ENCODE peak calls at places on chromosomes 6 and 20, in ten cellular contexts. One of them, this sample, is unnamed.

GRCh38 chr6:43213431-43213830 is 15.8 kb downstream of the DNPH1 start:
- DNase-seq in psoas muscle: no peak
- DNase-seq in left ventricle myocardium inferior: no peak
- DNase-seq in GM23338: no peak
- DNase-seq in bronchial epithelial cell: no peak
- DNase-seq in right cardiac atrium: no peak
- DNase-seq in upper lobe of right lung: peak; percentile 40
- DNase-seq in foreskin fibroblast: no peak
- DNase-seq in Panc1: no peak
- DNase-seq in SJSA1: no peak
- DNase-seq in this sample: no peak

GRCh38 chr6:17900011-17900410 is 87.4 kb downstream of the KIF13A start:
- DNase-seq in bronchial epithelial cell: no peak
- DNase-seq in left ventricle myocardium inferior: no peak
- DNase-seq in GM23338: no peak
- DNase-seq in right cardiac atrium: no peak
- DNase-seq in Panc1: no peak
- DNase-seq in foreskin fibroblast: no peak
- DNase-seq in SJSA1: no peak
- DNase-seq in upper lobe of right lung: no peak
- DNase-seq in psoas muscle: no peak
- DNase-seq in this sample: no peak

GRCh38 chr20:36121981-36122930 is 32.3 kb upstream of the EPB41L1 start:
- DNase-seq in left ventricle myocardium inferior: no peak
- DNase-seq in psoas muscle: no peak
- DNase-seq in bronchial epithelial cell: peak; percentile 80
- DNase-seq in SJSA1: no peak
- DNase-seq in foreskin fibroblast: no peak
- DNase-seq in Panc1: no peak
- DNase-seq in GM23338: peak; percentile 28
- DNase-seq in right cardiac atrium: no peak
- DNase-seq in upper lobe of right lung: peak; percentile 90
- DNase-seq in this sample: no peak

GRCh38 chr6:135411339-135411738 is 86.2 kb downstream of the AHI1 start:
- DNase-seq in upper lobe of right lung: no peak
- DNase-seq in right cardiac atrium: no peak
- DNase-seq in SJSA1: no peak
- DNase-seq in GM23338: no peak
- DNase-seq in Panc1: no peak
- DNase-seq in foreskin fibroblast: peak; percentile 10
- DNase-seq in psoas muscle: no peak
- DNase-seq in left ventricle myocardium inferior: no peak
- DNase-seq in bronchial epithelial cell: peak; percentile 21
- DNase-seq in this sample: peak; percentile 36

GRCh38 chr6:48611332-48611731 is 500.3 kb upstream of the PTCHD4 start:
- DNase-seq in psoas muscle: no peak
- DNase-seq in bronchial epithelial cell: no peak
- DNase-seq in SJSA1: no peak
- DNase-seq in foreskin fibroblast: peak; percentile 32
- DNase-seq in GM23338: no peak
- DNase-seq in left ventricle myocardium inferior: no peak
- DNase-seq in Panc1: no peak
- DNase-seq in upper lobe of right lung: no peak
- DNase-seq in right cardiac atrium: no peak
- DNase-seq in this sample: no peak

GRCh38 chr6:331622-332521 is 39.6 kb downstream of the DUSP22 start:
- DNase-seq in psoas muscle: no peak
- DNase-seq in foreskin fibroblast: no peak
- DNase-seq in bronchial epithelial cell: no peak
- DNase-seq in left ventricle myocardium inferior: no peak
- DNase-seq in GM23338: no peak
- DNase-seq in upper lobe of right lung: peak; percentile 64
- DNase-seq in Panc1: no peak
- DNase-seq in SJSA1: no peak
- DNase-seq in right cardiac atrium: no peak
- DNase-seq in this sample: no peak

GRCh38 chr6:2658788-2659187 is 91.9 kb downstream of the MYLK4 start:
- DNase-seq in bronchial epithelial cell: peak; percentile 97
- DNase-seq in Panc1: no peak
- DNase-seq in left ventricle myocardium inferior: no peak
- DNase-seq in upper lobe of right lung: no peak
- DNase-seq in SJSA1: no peak
- DNase-seq in psoas muscle: no peak
- DNase-seq in GM23338: no peak
- DNase-seq in foreskin fibroblast: no peak
- DNase-seq in right cardiac atrium: no peak
- DNase-seq in this sample: no peak

GRCh38 chr6:148087659-148088058 is 255.0 kb upstream of the SASH1 start:
- DNase-seq in Panc1: no peak
- DNase-seq in left ventricle myocardium inferior: no peak
- DNase-seq in upper lobe of right lung: no peak
- DNase-seq in bronchial epithelial cell: no peak
- DNase-seq in GM23338: no peak
- DNase-seq in SJSA1: no peak
- DNase-seq in foreskin fibroblast: no peak
- DNase-seq in right cardiac atrium: no peak
- DNase-seq in psoas muscle: no peak
- DNase-seq in this sample: no peak

DNA sequence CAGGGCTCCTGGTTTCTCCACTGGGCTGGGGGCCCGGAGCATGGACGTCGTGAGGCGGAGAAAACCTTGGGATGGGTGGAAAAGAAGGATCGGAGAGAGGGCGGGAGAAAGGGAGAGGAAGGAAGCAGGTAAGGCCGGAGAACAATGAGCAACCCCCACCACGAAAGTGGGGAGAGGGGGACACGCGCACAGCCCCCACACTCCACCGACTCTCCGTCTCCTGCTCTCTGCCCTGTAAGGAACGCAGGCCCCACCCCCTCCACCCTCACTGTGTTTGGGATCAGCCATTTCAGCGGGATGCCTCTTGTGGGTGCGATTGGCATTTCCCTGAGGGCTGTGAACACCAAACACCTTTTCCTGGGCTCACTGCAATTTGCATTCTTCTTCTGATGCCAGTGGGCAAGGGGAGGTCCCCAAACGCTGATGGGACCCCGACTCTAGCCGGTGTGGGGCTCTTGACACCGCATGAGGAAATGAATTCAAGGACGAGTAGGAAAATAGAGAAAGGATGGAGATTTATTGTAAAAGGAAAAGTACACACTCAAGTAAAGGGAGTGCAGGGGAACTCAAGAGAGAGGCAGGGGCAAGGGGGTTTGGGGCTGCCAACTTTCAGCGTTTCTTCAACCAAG is 13.0 kb upstream of the RAET1L start:
- DNase-seq in left ventricle myocardium inferior: no peak
- DNase-seq in right cardiac atrium: no peak
- DNase-seq in foreskin fibroblast: peak; percentile 20
- DNase-seq in GM23338: peak; percentile 63
- DNase-seq in bronchial epithelial cell: peak; percentile 27
- DNase-seq in psoas muscle: no peak
- DNase-seq in Panc1: no peak
- DNase-seq in upper lobe of right lung: no peak
- DNase-seq in SJSA1: no peak
- DNase-seq in this sample: no peak
- H3K4me3 ChIP-seq in left ventricle myocardium inferior: peak overlapping the region; percentile 49
- H3K4me3 ChIP-seq in right cardiac atrium: no peak overlapping the region
- H3K4me3 ChIP-seq in foreskin fibroblast: no peak overlapping the region
- H3K4me3 ChIP-seq in GM23338: peak overlapping the region; percentile 64
- H3K4me3 ChIP-seq in bronchial epithelial cell: no peak overlapping the region
- H3K4me3 ChIP-seq in psoas muscle: peak overlapping the region; percentile 41
- H3K4me3 ChIP-seq in Panc1: peak overlapping the region; percentile 23
- H3K4me3 ChIP-seq in upper lobe of right lung: no peak overlapping the region
- H3K4me3 ChIP-seq in SJSA1: no peak overlapping the region
- H3K4me3 ChIP-seq in this sample: no peak overlapping the region

GRCh38 chr6:98843274-98844243 is 9.2 kb downstream of the POU3F2 start:
- DNase-seq in foreskin fibroblast: no peak
- DNase-seq in bronchial epithelial cell: no peak
- DNase-seq in SJSA1: no peak
- DNase-seq in GM23338: peak; percentile 67
- DNase-seq in right cardiac atrium: no peak
- DNase-seq in upper lobe of right lung: no peak
- DNase-seq in psoas muscle: no peak
- DNase-seq in Panc1: no peak
- DNase-seq in left ventricle myocardium inferior: no peak
- DNase-seq in this sample: no peak

GRCh38 chr6:98842489-98843180 is 8.3 kb downstream of the POU3F2 start:
- DNase-seq in Panc1: no peak
- DNase-seq in right cardiac atrium: peak; percentile 44
- DNase-seq in upper lobe of right lung: no peak
- DNase-seq in GM23338: peak; percentile 81
- DNase-seq in SJSA1: no peak
- DNase-seq in psoas muscle: no peak
- DNase-seq in foreskin fibroblast: no peak
- DNase-seq in left ventricle myocardium inferior: no peak
- DNase-seq in bronchial epithelial cell: no peak
- DNase-seq in this sample: no peak

GRCh38 chr6:98846021-98846380 is 11.6 kb downstream of the POU3F2 start:
- DNase-seq in right cardiac atrium: no peak
- DNase-seq in bronchial epithelial cell: no peak
- DNase-seq in left ventricle myocardium inferior: no peak
- DNase-seq in foreskin fibroblast: no peak
- DNase-seq in SJSA1: no peak
- DNase-seq in psoas muscle: no peak
- DNase-seq in upper lobe of right lung: no peak
- DNase-seq in Panc1: no peak
- DNase-seq in GM23338: no peak
- DNase-seq in this sample: no peak

GRCh38 chr6:98845201-98846020 is 11.0 kb downstream of the POU3F2 start:
- DNase-seq in psoas muscle: peak; percentile 62
- DNase-seq in SJSA1: peak; percentile 57
- DNase-seq in Panc1: peak; percentile 46
- DNase-seq in left ventricle myocardium inferior: peak; percentile 73
- DNase-seq in foreskin fibroblast: peak; percentile 91
- DNase-seq in GM23338: peak; percentile 94
- DNase-seq in upper lobe of right lung: peak; percentile 83
- DNase-seq in right cardiac atrium: peak; percentile 80
- DNase-seq in bronchial epithelial cell: peak; percentile 64
- DNase-seq in this sample: peak; percentile 54

DNA sequence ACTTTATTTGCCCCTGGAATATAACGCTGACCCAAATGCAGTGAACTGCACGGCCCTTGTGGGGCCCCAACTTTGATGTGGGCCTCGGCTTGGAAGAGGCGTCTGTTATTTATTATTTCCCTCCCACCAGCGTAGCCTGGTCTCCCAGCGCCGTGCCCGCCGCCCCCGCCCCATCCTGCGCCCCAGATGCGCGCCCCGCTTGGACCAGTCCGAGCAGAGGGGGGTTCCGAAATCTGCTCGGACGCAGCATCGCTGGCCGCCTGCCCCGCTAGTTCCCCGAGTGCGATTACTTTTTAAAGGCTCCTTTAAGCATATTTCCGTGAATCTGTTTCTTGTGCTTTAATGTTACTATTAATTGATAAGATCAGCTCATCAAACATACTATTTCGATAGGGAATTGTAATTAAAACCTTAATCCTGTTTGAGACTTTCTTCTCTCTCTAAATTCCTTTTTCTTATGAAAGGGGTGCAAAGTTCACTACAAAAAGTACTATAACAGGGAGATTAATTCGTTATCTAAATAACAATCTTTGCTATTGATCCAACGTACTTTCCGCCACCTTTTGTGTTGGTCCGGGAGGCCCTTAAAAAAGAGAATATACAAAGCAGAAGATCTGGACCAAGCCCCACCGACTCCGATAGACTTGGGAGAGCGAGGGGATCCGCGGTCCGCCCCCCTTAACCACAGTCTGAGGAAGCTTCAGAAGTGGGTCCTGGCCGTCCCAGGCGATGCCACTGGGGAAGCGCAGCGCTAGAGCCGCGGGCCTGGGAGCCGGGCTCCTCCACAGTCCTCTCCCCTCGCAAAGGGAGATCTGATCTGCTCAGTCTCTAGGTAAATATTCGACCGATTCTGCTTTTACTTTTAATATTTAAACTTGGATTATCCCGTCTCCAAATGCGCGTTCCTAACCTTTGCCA is 10.1 kb downstream of the POU3F2 start:
- DNase-seq in left ventricle myocardium inferior: no peak
- DNase-seq in upper lobe of right lung: no peak
- DNase-seq in GM23338: no peak
- DNase-seq in right cardiac atrium: no peak
- DNase-seq in SJSA1: no peak
- DNase-seq in psoas muscle: no peak
- DNase-seq in foreskin fibroblast: peak; percentile 17
- DNase-seq in Panc1: no peak
- DNase-seq in bronchial epithelial cell: no peak
- DNase-seq in this sample: no peak
- H3K4me3 ChIP-seq in left ventricle myocardium inferior: peak overlapping the region; percentile 57
- H3K4me3 ChIP-seq in upper lobe of right lung: peak overlapping the region; percentile 1
- H3K4me3 ChIP-seq in GM23338: peak overlapping the region; percentile 60
- H3K4me3 ChIP-seq in right cardiac atrium: peak overlapping the region; percentile 9
- H3K4me3 ChIP-seq in SJSA1: peak overlapping the region; percentile 2
- H3K4me3 ChIP-seq in psoas muscle: peak overlapping the region; percentile 44
- H3K4me3 ChIP-seq in foreskin fibroblast: peak overlapping the region; percentile 31
- H3K4me3 ChIP-seq in Panc1: peak overlapping the region; percentile 30
- H3K4me3 ChIP-seq in bronchial epithelial cell: no peak overlapping the region
- H3K4me3 ChIP-seq in this sample: peak overlapping the region; percentile 28

GRCh38 chr6:30689985-30690384 is 799 bp downstream of the NRM start:
- DNase-seq in psoas muscle: no peak
- DNase-seq in bronchial epithelial cell: no peak
- DNase-seq in GM23338: no peak
- DNase-seq in left ventricle myocardium inferior: no peak
- DNase-seq in right cardiac atrium: peak; percentile 58
- DNase-seq in upper lobe of right lung: peak; percentile 40
- DNase-seq in foreskin fibroblast: no peak
- DNase-seq in SJSA1: no peak
- DNase-seq in Panc1: no peak
- DNase-seq in this sample: no peak

GRCh38 chr6:30689022-30689865 is 1.5 kb downstream of the NRM start:
- DNase-seq in psoas muscle: no peak
- DNase-seq in left ventricle myocardium inferior: peak; percentile 5
- DNase-seq in Panc1: no peak
- DNase-seq in GM23338: no peak
- DNase-seq in right cardiac atrium: peak; percentile 52
- DNase-seq in foreskin fibroblast: no peak
- DNase-seq in SJSA1: no peak
- DNase-seq in upper lobe of right lung: no peak
- DNase-seq in bronchial epithelial cell: no peak
- DNase-seq in this sample: no peak

GRCh38 chr6:30686908-30687658 is 638 bp upstream of the PPP1R18 start:
- DNase-seq in upper lobe of right lung: peak; percentile 94
- DNase-seq in Panc1: peak; percentile 68
- DNase-seq in psoas muscle: peak; percentile 97
- DNase-seq in bronchial epithelial cell: peak; percentile 94
- DNase-seq in SJSA1: peak; percentile 98
- DNase-seq in right cardiac atrium: peak; percentile 99
- DNase-seq in GM23338: peak; percentile 84
- DNase-seq in foreskin fibroblast: peak; percentile 100
- DNase-seq in left ventricle myocardium inferior: peak; percentile 98
- DNase-seq in this sample: no peak

GRCh38 chr6:30687659-30688431 is 1.4 kb upstream of the PPP1R18 start:
- DNase-seq in left ventricle myocardium inferior: peak; percentile 56
- DNase-seq in Panc1: no peak
- DNase-seq in foreskin fibroblast: peak; percentile 84
- DNase-seq in GM23338: peak; percentile 67
- DNase-seq in right cardiac atrium: peak; percentile 84
- DNase-seq in SJSA1: no peak
- DNase-seq in bronchial epithelial cell: no peak
- DNase-seq in psoas muscle: peak; percentile 49
- DNase-seq in upper lobe of right lung: no peak
- DNase-seq in this sample: no peak

DNA sequence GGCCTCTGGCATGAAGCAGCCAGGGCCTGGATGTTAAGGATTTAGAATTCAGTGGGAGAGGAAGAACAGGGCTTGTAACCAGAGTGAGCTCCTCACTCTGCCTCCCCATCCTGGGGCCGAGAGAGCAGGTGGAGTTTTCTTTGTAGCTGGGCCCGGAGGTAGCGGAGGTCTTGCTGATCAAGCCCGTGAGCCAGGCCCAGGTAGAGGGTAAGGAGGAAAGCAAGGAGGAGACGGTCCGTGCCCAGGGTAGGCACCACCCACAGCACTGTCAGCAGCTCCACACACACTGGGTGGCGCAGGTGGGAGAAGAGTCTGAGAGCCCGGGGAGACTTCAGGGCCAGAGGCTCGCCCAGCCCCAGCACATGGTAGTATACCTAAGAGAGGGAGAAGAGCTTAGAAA is 2.1 kb upstream of the PPP1R18 start:
- DNase-seq in foreskin fibroblast: no peak
- DNase-seq in SJSA1: no peak
- DNase-seq in Panc1: no peak
- DNase-seq in bronchial epithelial cell: no peak
- DNase-seq in GM23338: no peak
- DNase-seq in left ventricle myocardium inferior: peak; percentile 8
- DNase-seq in right cardiac atrium: peak; percentile 59
- DNase-seq in psoas muscle: no peak
- DNase-seq in upper lobe of right lung: no peak
- DNase-seq in this sample: no peak
- H3K4me3 ChIP-seq in foreskin fibroblast: peak overlapping the region; percentile 78
- H3K4me3 ChIP-seq in SJSA1: no peak overlapping the region
- H3K4me3 ChIP-seq in Panc1: no peak overlapping the region
- H3K4me3 ChIP-seq in bronchial epithelial cell: no peak overlapping the region
- H3K4me3 ChIP-seq in GM23338: no peak overlapping the region
- H3K4me3 ChIP-seq in left ventricle myocardium inferior: peak overlapping the region; percentile 83
- H3K4me3 ChIP-seq in right cardiac atrium: no peak overlapping the region
- H3K4me3 ChIP-seq in psoas muscle: peak overlapping the region; percentile 85
- H3K4me3 ChIP-seq in upper lobe of right lung: peak overlapping the region; percentile 78
- H3K4me3 ChIP-seq in this sample: no peak overlapping the region

DNA sequence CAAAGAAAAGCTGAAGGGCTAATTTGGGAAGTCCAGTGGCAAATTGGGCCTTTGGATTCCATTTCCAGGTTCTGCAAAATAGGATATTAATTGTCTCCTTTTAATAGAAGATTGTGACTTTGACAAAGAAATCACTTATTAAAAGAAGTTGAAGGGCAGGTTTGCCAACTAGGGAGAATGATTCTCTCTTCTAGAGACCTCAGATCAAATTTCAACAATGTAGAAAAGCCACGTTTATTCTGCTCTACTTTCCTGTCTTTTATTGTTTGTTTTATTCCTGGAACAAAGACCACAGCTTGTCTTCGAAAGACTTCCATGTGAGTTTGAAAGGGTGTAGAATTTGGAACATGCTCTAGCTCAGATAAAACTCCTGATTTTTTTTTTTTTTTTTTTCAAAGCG is 65.5 kb upstream of the PRL start:
- DNase-seq in foreskin fibroblast: no peak
- DNase-seq in GM23338: no peak
- DNase-seq in left ventricle myocardium inferior: no peak
- DNase-seq in psoas muscle: no peak
- DNase-seq in upper lobe of right lung: no peak
- DNase-seq in SJSA1: no peak
- DNase-seq in right cardiac atrium: no peak
- DNase-seq in bronchial epithelial cell: peak; percentile 35
- DNase-seq in Panc1: no peak
- DNase-seq in this sample: no peak
- H3K4me3 ChIP-seq in foreskin fibroblast: no peak overlapping the region
- H3K4me3 ChIP-seq in GM23338: no peak overlapping the region
- H3K4me3 ChIP-seq in left ventricle myocardium inferior: no peak overlapping the region
- H3K4me3 ChIP-seq in psoas muscle: no peak overlapping the region
- H3K4me3 ChIP-seq in upper lobe of right lung: no peak overlapping the region
- H3K4me3 ChIP-seq in SJSA1: no peak overlapping the region
- H3K4me3 ChIP-seq in right cardiac atrium: no peak overlapping the region
- H3K4me3 ChIP-seq in bronchial epithelial cell: no peak overlapping the region
- H3K4me3 ChIP-seq in Panc1: no peak overlapping the region
- H3K4me3 ChIP-seq in this sample: no peak overlapping the region

This sample was measured in Jurkat, Clone E6-1.